ENCODE peak calls at places on chromosomes 5 and 9, in ten cellular contexts. W is breast epithelium, L is GM06990, S is epithelial cell of esophagus, J is SK-N-SH, Z is bronchial epithelial cell, N is K562, A is WERI-Rb-1, O is ovary, E is astrocyte of the spinal cord. D is an unnamed sample.

GRCh38 chr5:178551059-178551458 is 39.1 kb downstream of the COL23A1 start:
- DNase-seq in O (no peak), Z (peak; percentile 51), N (peak; percentile 27), J (peak; percentile 54), E (peak; percentile 10), W (no peak), S (peak; percentile 22), A (no peak), L (no peak), D (peak; percentile 18)

GRCh38 chr9:111232997-111233790 is 96.8 kb downstream of the OR2K2 start:
- DNase-seq in E (peak; percentile 3), L (no peak), O (no peak), S (no peak), J (no peak), A (no peak), N (no peak), W (no peak), Z (no peak), D (peak; percentile 6)

GRCh38 chr5:144198386-144198785 is 27.7 kb downstream of the KCTD16 start:
- DNase-seq in N (no peak), A (no peak), E (peak; percentile 48), J (no peak), O (no peak), L (no peak), S (peak; percentile 76), Z (peak; percentile 85), W (no peak), D (no peak)

GRCh38 chr5:170184007-170184687 is 48.6 kb upstream of the C5orf58 start:
- DNase-seq in Z (peak; percentile 49), O (peak; percentile 28), N (peak; percentile 72), W (peak; percentile 65), E (peak; percentile 44), L (peak; percentile 33), S (peak; percentile 70), A (peak; percentile 54), J (peak; percentile 74), D (peak; percentile 13)

GRCh38 chr9:38107405-38107804 is 38.4 kb upstream of the SHB start:
- DNase-seq in A (no peak), J (no peak), W (no peak), E (no peak), S (no peak), L (no peak), O (no peak), Z (no peak), N (no peak), D (no peak)

GRCh38 chr5:36875051-36875788 is 1.3 kb upstream of the NIPBL start:
- DNase-seq in S (peak; percentile 61), J (peak; percentile 30), N (peak; percentile 36), W (no peak), E (peak; percentile 46), Z (no peak), L (peak; percentile 64), A (peak; percentile 67), O (peak; percentile 50), D (no peak)

GRCh38 chr9:113886933-113887332 is 10.8 kb downstream of the ZNF618 start:
- DNase-seq in O (no peak), L (no peak), W (no peak), Z (no peak), E (peak; percentile 31), N (no peak), A (no peak), J (no peak), S (peak; percentile 12), D (no peak)

GRCh38 chr9:127923771-127924170 is 6.8 kb downstream of the PIP5KL1 start:
- DNase-seq in A (no peak), E (peak; percentile 95), W (no peak), O (no peak), S (peak; percentile 92), L (no peak), N (no peak), Z (peak; percentile 81), J (no peak), D (peak; percentile 81)

GRCh38 chr9:35651964-35652828 is 1.5 kb upstream of the SIT1 start:
- DNase-seq in A (no peak), E (peak; percentile 17), L (no peak), W (no peak), Z (peak; percentile 93), N (no peak), O (no peak), S (peak; percentile 88), J (no peak), D (no peak)

DNA sequence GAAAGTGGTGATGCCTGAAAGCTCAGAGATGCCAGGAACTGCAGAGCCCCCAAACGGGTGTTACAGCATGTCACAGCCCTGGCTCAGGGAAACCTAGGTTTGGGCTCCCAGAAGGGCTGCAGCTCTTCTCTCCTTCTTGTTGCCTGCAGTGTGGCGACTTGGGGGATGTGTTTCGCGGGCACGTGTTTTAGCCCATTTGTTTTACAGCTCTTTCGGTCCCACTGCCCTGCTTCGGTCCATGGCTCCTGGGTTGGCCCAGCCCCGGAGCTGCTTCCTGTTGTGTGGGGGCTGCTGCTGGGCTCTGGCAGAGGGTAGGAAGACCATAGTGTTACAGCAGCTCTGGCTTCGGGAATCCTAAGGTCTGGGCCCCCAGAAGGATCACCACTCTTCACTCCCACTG is 222.9 kb upstream of the RIOK2 start:
- DNase-seq in O (no peak), A (no peak), J (no peak), S (no peak), L (no peak), N (no peak), Z (no peak), E (no peak), W (no peak), D (no peak)
- H3K4me3 ChIP-seq in O (no peak overlapping the region), A (no peak overlapping the region), J (no peak overlapping the region), S (no peak overlapping the region), L (no peak overlapping the region), N (no peak overlapping the region), Z (no peak overlapping the region), E (no peak overlapping the region), W (no peak overlapping the region), D (no peak overlapping the region)

GRCh38 chr5:6724321-6724929 is 11.2 kb downstream of the TENT4A start:
- DNase-seq in A (no peak), E (no peak), S (no peak), L (no peak), J (no peak), Z (no peak), N (no peak), W (no peak), O (no peak), D (no peak)

GRCh38 chr5:6725448-6725847 is 12.2 kb downstream of the TENT4A start:
- DNase-seq in E (no peak), S (no peak), J (no peak), W (no peak), Z (no peak), N (no peak), O (no peak), A (no peak), L (no peak), D (no peak)

GRCh38 chr5:6727231-6727630 is 14.0 kb downstream of the TENT4A start:
- DNase-seq in O (no peak), W (no peak), A (no peak), Z (no peak), N (no peak), J (no peak), E (no peak), L (no peak), S (no peak), D (no peak)

GRCh38 chr5:6723901-6724300 is 10.7 kb downstream of the TENT4A start:
- DNase-seq in S (no peak), J (no peak), E (no peak), Z (no peak), O (no peak), A (no peak), L (no peak), N (no peak), W (no peak), D (no peak)

GRCh38 chr5:6726006-6726405 is 12.8 kb downstream of the TENT4A start:
- DNase-seq in S (no peak), O (no peak), L (no peak), Z (no peak), J (no peak), E (no peak), W (no peak), N (no peak), A (no peak), D (no peak)
- TF ChIP-seq CTCF in S (no peak), O (no peak), L (no peak), Z (no peak), J (no peak), E (no peak), W (no peak), N (no peak), A (no peak), D (no peak)

GRCh38 chr5:173328896-173329369 is 719 bp upstream of the STC2 start:
- DNase-seq in N (no peak), S (peak; percentile 91), O (no peak), W (no peak), E (peak; percentile 63), A (peak; percentile 19), J (no peak), Z (peak; percentile 69), L (peak; percentile 44), D (no peak)

GRCh38 chr5:173329370-173330150 is 1.3 kb upstream of the STC2 start:
- DNase-seq in L (peak; percentile 67), Z (no peak), S (peak; percentile 41), E (peak; percentile 23), A (peak; percentile 65), N (no peak), O (no peak), J (peak; percentile 81), W (peak; percentile 88), D (no peak)

GRCh38 chr5:173330856-173331206 is 2.6 kb upstream of the STC2 start:
- DNase-seq in Z (no peak), J (no peak), S (no peak), N (no peak), A (no peak), O (no peak), W (no peak), E (no peak), L (no peak), D (no peak)

GRCh38 chr5:173331287-173331686 is 3.1 kb upstream of the STC2 start:
- DNase-seq in S (no peak), N (no peak), J (no peak), W (no peak), Z (no peak), A (no peak), E (no peak), O (no peak), L (no peak), D (no peak)

DNA sequence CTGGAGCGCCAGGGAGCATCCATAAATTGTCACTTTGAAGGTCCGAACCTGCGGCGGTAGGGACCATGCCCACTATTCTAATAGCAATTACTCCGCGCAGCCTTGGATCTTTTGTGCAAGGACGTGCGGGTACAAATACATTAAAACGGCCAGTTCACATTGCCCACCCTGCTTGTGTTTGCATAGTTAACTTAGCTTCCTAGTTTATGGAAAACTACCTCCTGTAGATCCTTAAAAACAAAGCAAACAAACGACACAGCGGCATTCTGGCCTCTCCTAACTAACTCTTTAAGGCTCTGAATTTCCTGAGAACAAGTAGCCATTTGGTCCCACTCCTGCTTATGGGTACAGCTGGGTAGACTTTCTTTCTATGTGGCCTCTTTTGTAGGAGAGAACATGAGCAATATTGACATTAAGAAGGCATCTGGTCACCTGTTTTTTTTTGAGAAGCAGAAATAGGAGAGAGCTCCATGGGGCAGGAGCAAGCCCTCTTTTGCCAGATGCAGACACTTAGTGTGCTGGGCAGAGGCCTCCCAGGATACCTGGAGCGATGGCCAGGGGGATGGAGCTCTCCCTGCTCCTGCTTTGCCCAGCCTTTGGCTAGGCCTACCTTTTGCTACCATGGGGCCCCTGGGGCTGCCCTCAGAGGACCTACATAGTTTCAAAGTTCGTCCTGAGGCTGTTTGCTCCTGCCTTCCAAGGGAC is 2.1 kb upstream of the STC2 start:
- DNase-seq in S (no peak), A (no peak), N (no peak), J (no peak), E (no peak), Z (no peak), L (no peak), O (no peak), W (no peak), D (no peak)
- H3K4me3 ChIP-seq in S (peak overlapping the region; percentile 61), A (peak overlapping the region; percentile 65), N (no peak overlapping the region), J (no peak overlapping the region), E (peak overlapping the region; percentile 80), Z (peak overlapping the region; percentile 85), L (peak overlapping the region; percentile 62), O (no peak overlapping the region), W (no peak overlapping the region), D (peak overlapping the region; percentile 63)

GRCh38 chr9:119157196-119157595 is 212.0 kb downstream of the BRINP1 start:
- DNase-seq in E (no peak), N (no peak), Z (no peak), L (no peak), J (no peak), S (no peak), A (no peak), O (no peak), W (no peak), D (no peak)
- TF ChIP-seq CTCF in E (no peak), N (no peak), Z (no peak), L (no peak), J (no peak), S (no peak), A (no peak), O (no peak), W (no peak), D (no peak)

D was measured in astrocyte of the cerebellum.